ENCODE peak calls at places on chromosomes 4 and X, in seven cellular contexts. One of them, this sample, is unnamed.

GRCh38 chrX:12890467-12890866 is 16.0 kb upstream of the TLR8 start:
- DNase-seq in GM12865: peak; percentile 80
- DNase-seq in left lobe of liver: no peak
- DNase-seq in NCI-H2029: no peak
- DNase-seq in NCI-H146: no peak
- DNase-seq in iris pigment epithelial cell: no peak
- DNase-seq in pancreas: no peak
- DNase-seq in this sample: no peak

GRCh38 chr4:86512631-86513030 is 81.5 kb upstream of the PTPN13 start:
- DNase-seq in GM12865: no peak
- DNase-seq in left lobe of liver: no peak
- DNase-seq in NCI-H2029: no peak
- DNase-seq in NCI-H146: no peak
- DNase-seq in iris pigment epithelial cell: no peak
- DNase-seq in pancreas: no peak
- DNase-seq in this sample: no peak

GRCh38 chr4:10175626-10176025 is 59.0 kb upstream of the WDR1 start:
- DNase-seq in GM12865: no peak
- DNase-seq in left lobe of liver: no peak
- DNase-seq in NCI-H2029: no peak
- DNase-seq in NCI-H146: no peak
- DNase-seq in iris pigment epithelial cell: peak; percentile 20
- DNase-seq in pancreas: no peak
- DNase-seq in this sample: no peak

GRCh38 chr4:121182296-121182695 is 18.2 kb upstream of the TNIP3 start:
- DNase-seq in GM12865: peak; percentile 49
- DNase-seq in left lobe of liver: no peak
- DNase-seq in NCI-H2029: no peak
- DNase-seq in NCI-H146: no peak
- DNase-seq in iris pigment epithelial cell: peak; percentile 65
- DNase-seq in pancreas: no peak
- DNase-seq in this sample: no peak

GRCh38 chrX:49271341-49271740 is 1.7 kb downstream of the PPP1R3F start:
- DNase-seq in GM12865: no peak
- DNase-seq in left lobe of liver: no peak
- DNase-seq in NCI-H2029: no peak
- DNase-seq in NCI-H146: no peak
- DNase-seq in iris pigment epithelial cell: no peak
- DNase-seq in pancreas: no peak
- DNase-seq in this sample: no peak

GRCh38 chrX:20968996-20969395 is 405.2 kb upstream of the CNKSR2 start:
- DNase-seq in GM12865: no peak
- DNase-seq in left lobe of liver: no peak
- DNase-seq in NCI-H2029: no peak
- DNase-seq in NCI-H146: no peak
- DNase-seq in iris pigment epithelial cell: peak; percentile 14
- DNase-seq in pancreas: no peak
- DNase-seq in this sample: no peak

GRCh38 chr4:37685726-37686372 is 327 bp downstream of the RELL1 start:
- DNase-seq in GM12865: peak; percentile 51
- DNase-seq in left lobe of liver: no peak
- DNase-seq in NCI-H2029: no peak
- DNase-seq in NCI-H146: peak; percentile 18
- DNase-seq in iris pigment epithelial cell: peak; percentile 37
- DNase-seq in pancreas: peak; percentile 47
- DNase-seq in this sample: peak; percentile 41

GRCh38 chr4:146334862-146335449 is 120.6 kb downstream of the REELD1 start:
- DNase-seq in GM12865: peak; percentile 18
- DNase-seq in left lobe of liver: no peak
- DNase-seq in NCI-H2029: no peak
- DNase-seq in NCI-H146: no peak
- DNase-seq in iris pigment epithelial cell: no peak
- DNase-seq in pancreas: no peak
- DNase-seq in this sample: no peak

GRCh38 chr4:98601719-98602118 is 56.7 kb downstream of the TSPAN5 start:
- DNase-seq in GM12865: no peak
- DNase-seq in left lobe of liver: no peak
- DNase-seq in NCI-H2029: no peak
- DNase-seq in NCI-H146: no peak
- DNase-seq in iris pigment epithelial cell: peak; percentile 79
- DNase-seq in pancreas: no peak
- DNase-seq in this sample: no peak

GRCh38 chr4:142264961-142265360 is 581.1 kb downstream of the INPP4B start:
- DNase-seq in GM12865: peak; percentile 21
- DNase-seq in left lobe of liver: no peak
- DNase-seq in NCI-H2029: no peak
- DNase-seq in NCI-H146: no peak
- DNase-seq in iris pigment epithelial cell: peak; percentile 31
- DNase-seq in pancreas: no peak
- DNase-seq in this sample: no peak

GRCh38 chr4:10963958-10964705 is 279.6 kb upstream of the CLNK start:
- DNase-seq in GM12865: no peak
- DNase-seq in left lobe of liver: no peak
- DNase-seq in NCI-H2029: no peak
- DNase-seq in NCI-H146: peak; percentile 71
- DNase-seq in iris pigment epithelial cell: no peak
- DNase-seq in pancreas: no peak
- DNase-seq in this sample: no peak

GRCh38 chr4:184949020-184949419 is 69.3 kb upstream of the HELT start:
- DNase-seq in GM12865: no peak
- DNase-seq in left lobe of liver: no peak
- DNase-seq in NCI-H2029: no peak
- DNase-seq in NCI-H146: no peak
- DNase-seq in iris pigment epithelial cell: no peak
- DNase-seq in pancreas: no peak
- DNase-seq in this sample: no peak

GRCh38 chrX:40685352-40685918 is 38.1 kb upstream of the CXorf38 start:
- DNase-seq in GM12865: peak; percentile 1
- DNase-seq in left lobe of liver: no peak
- DNase-seq in NCI-H2029: no peak
- DNase-seq in NCI-H146: no peak
- DNase-seq in iris pigment epithelial cell: no peak
- DNase-seq in pancreas: no peak
- DNase-seq in this sample: no peak

GRCh38 chr4:71669291-71669690 is 114.6 kb downstream of the GC start:
- DNase-seq in GM12865: no peak
- DNase-seq in left lobe of liver: no peak
- DNase-seq in NCI-H2029: no peak
- DNase-seq in NCI-H146: no peak
- DNase-seq in iris pigment epithelial cell: no peak
- DNase-seq in pancreas: no peak
- DNase-seq in this sample: no peak

GRCh38 chrX:56728321-56728720 is 722 bp upstream of the NBDY start:
- DNase-seq in GM12865: peak; percentile 8
- DNase-seq in left lobe of liver: no peak
- DNase-seq in NCI-H2029: no peak
- DNase-seq in NCI-H146: no peak
- DNase-seq in iris pigment epithelial cell: peak; percentile 16
- DNase-seq in pancreas: no peak
- DNase-seq in this sample: no peak

GRCh38 chrX:82218361-82218760 is 1016.5 kb downstream of the SH3BGRL start:
- DNase-seq in GM12865: peak; percentile 35
- DNase-seq in left lobe of liver: no peak
- DNase-seq in NCI-H2029: no peak
- DNase-seq in NCI-H146: peak; percentile 17
- DNase-seq in iris pigment epithelial cell: peak; percentile 23
- DNase-seq in pancreas: no peak
- DNase-seq in this sample: no peak

GRCh38 chrX:122626871-122627270 is 557.2 kb upstream of the GRIA3 start:
- DNase-seq in GM12865: no peak
- DNase-seq in left lobe of liver: no peak
- DNase-seq in NCI-H2029: no peak
- DNase-seq in NCI-H146: no peak
- DNase-seq in iris pigment epithelial cell: no peak
- DNase-seq in pancreas: no peak
- DNase-seq in this sample: no peak

GRCh38 chr4:120801171-120801758 is 121.3 kb downstream of the PRDM5 start:
- DNase-seq in GM12865: no peak
- DNase-seq in left lobe of liver: no peak
- DNase-seq in NCI-H2029: no peak
- DNase-seq in NCI-H146: no peak
- DNase-seq in iris pigment epithelial cell: peak; percentile 56
- DNase-seq in pancreas: no peak
- DNase-seq in this sample: no peak

GRCh38 chr4:32462944-32463343 is 1742.8 kb downstream of the PCDH7 start:
- DNase-seq in GM12865: peak; percentile 2
- DNase-seq in left lobe of liver: peak; percentile 47
- DNase-seq in NCI-H2029: no peak
- DNase-seq in NCI-H146: no peak
- DNase-seq in iris pigment epithelial cell: peak; percentile 12
- DNase-seq in pancreas: no peak
- DNase-seq in this sample: peak; percentile 23

GRCh38 chrX:40476958-40477357 is 103.8 kb upstream of the ATP6AP2 start:
- DNase-seq in GM12865: no peak
- DNase-seq in left lobe of liver: no peak
- DNase-seq in NCI-H2029: no peak
- DNase-seq in NCI-H146: no peak
- DNase-seq in iris pigment epithelial cell: no peak
- DNase-seq in pancreas: no peak
- DNase-seq in this sample: no peak

GRCh38 chr4:8504279-8505007 is 63.9 kb downstream of the TRMT44 start:
- DNase-seq in GM12865: no peak
- DNase-seq in left lobe of liver: no peak
- DNase-seq in NCI-H2029: peak; percentile 49
- DNase-seq in NCI-H146: peak; percentile 41
- DNase-seq in iris pigment epithelial cell: no peak
- DNase-seq in pancreas: peak; percentile 35
- DNase-seq in this sample: no peak

GRCh38 chrX:150202641-150203248 is 160.4 kb upstream of the MAMLD1 start:
- DNase-seq in GM12865: no peak
- DNase-seq in left lobe of liver: no peak
- DNase-seq in NCI-H2029: no peak
- DNase-seq in NCI-H146: no peak
- DNase-seq in iris pigment epithelial cell: peak; percentile 81
- DNase-seq in pancreas: no peak
- DNase-seq in this sample: no peak

GRCh38 chr4:75940692-75941253 is at the start of gene NAAA:
- DNase-seq in GM12865: peak; percentile 92
- DNase-seq in left lobe of liver: peak; percentile 92
- DNase-seq in NCI-H2029: peak; percentile 61
- DNase-seq in NCI-H146: peak; percentile 83
- DNase-seq in iris pigment epithelial cell: peak; percentile 64
- DNase-seq in pancreas: peak; percentile 64
- DNase-seq in this sample: peak; percentile 81

GRCh38 chr4:174928575-174929253 is 10.6 kb downstream of the ADAM29 start:
- DNase-seq in GM12865: peak; percentile 82
- DNase-seq in left lobe of liver: no peak
- DNase-seq in NCI-H2029: no peak
- DNase-seq in NCI-H146: no peak
- DNase-seq in iris pigment epithelial cell: no peak
- DNase-seq in pancreas: no peak
- DNase-seq in this sample: no peak

GRCh38 chrX:127276326-127276725 is 456.8 kb downstream of the PRR32 start:
- DNase-seq in GM12865: no peak
- DNase-seq in left lobe of liver: no peak
- DNase-seq in NCI-H2029: no peak
- DNase-seq in NCI-H146: no peak
- DNase-seq in iris pigment epithelial cell: no peak
- DNase-seq in pancreas: no peak
- DNase-seq in this sample: no peak

GRCh38 chr4:26076896-26077295 is 162.9 kb downstream of the SMIM20 start:
- DNase-seq in GM12865: no peak
- DNase-seq in left lobe of liver: no peak
- DNase-seq in NCI-H2029: no peak
- DNase-seq in NCI-H146: no peak
- DNase-seq in iris pigment epithelial cell: peak; percentile 78
- DNase-seq in pancreas: no peak
- DNase-seq in this sample: no peak

GRCh38 chr4:78939667-78940008 is 400 bp upstream of the PAQR3 start:
- DNase-seq in GM12865: no peak
- DNase-seq in left lobe of liver: no peak
- DNase-seq in NCI-H2029: no peak
- DNase-seq in NCI-H146: peak; percentile 61
- DNase-seq in iris pigment epithelial cell: peak; percentile 18
- DNase-seq in pancreas: no peak
- DNase-seq in this sample: no peak

GRCh38 chrX:153662266-153662665 is 11.3 kb downstream of the PNCK start:
- DNase-seq in GM12865: peak; percentile 40
- DNase-seq in left lobe of liver: no peak
- DNase-seq in NCI-H2029: no peak
- DNase-seq in NCI-H146: peak; percentile 13
- DNase-seq in iris pigment epithelial cell: peak; percentile 13
- DNase-seq in pancreas: peak; percentile 30
- DNase-seq in this sample: peak; percentile 75

This sample was measured in WTC11.